ENCODE peak calls at places on chromosomes 11 and 22, in nine cellular contexts. One of them, this sample, is unnamed.

GRCh38 chr22:30968015-30968923 is at the start of gene MORC2:
- DNase-seq in GM12865: peak
- DNase-seq in AG09309: no peak
- DNase-seq in hepatocyte: peak
- DNase-seq in choroid plexus epithelial cell: peak
- DNase-seq in nephron progenitor cell: no peak
- DNase-seq in mammary epithelial cell: no peak
- DNase-seq in endothelial cell of umbilical vein: no peak
- DNase-seq in A549: peak
- DNase-seq in this sample: no peak

GRCh38 chr22:33404723-33405122 is 346.5 kb upstream of the SYN3 start:
- DNase-seq in mammary epithelial cell: no peak
- DNase-seq in hepatocyte: peak
- DNase-seq in endothelial cell of umbilical vein: no peak
- DNase-seq in A549: no peak
- DNase-seq in choroid plexus epithelial cell: no peak
- DNase-seq in AG09309: no peak
- DNase-seq in nephron progenitor cell: no peak
- DNase-seq in GM12865: no peak
- DNase-seq in this sample: no peak

GRCh38 chr22:37187891-37188761 is at the start of gene C1QTNF6:
- DNase-seq in hepatocyte: peak
- DNase-seq in GM12865: no peak
- DNase-seq in mammary epithelial cell: peak
- DNase-seq in A549: peak
- DNase-seq in nephron progenitor cell: peak
- DNase-seq in endothelial cell of umbilical vein: peak
- DNase-seq in choroid plexus epithelial cell: no peak
- DNase-seq in AG09309: no peak
- DNase-seq in this sample: no peak

GRCh38 chr11:112177610-112178009 is 2.3 kb downstream of the BCO2 start:
- DNase-seq in AG09309: no peak
- DNase-seq in GM12865: no peak
- DNase-seq in nephron progenitor cell: no peak
- DNase-seq in endothelial cell of umbilical vein: no peak
- DNase-seq in A549: no peak
- DNase-seq in hepatocyte: no peak
- DNase-seq in choroid plexus epithelial cell: no peak
- DNase-seq in mammary epithelial cell: no peak
- DNase-seq in this sample: no peak

GRCh38 chr11:118353084-118353710 is 6.2 kb upstream of the UBE4A start:
- DNase-seq in hepatocyte: peak
- DNase-seq in nephron progenitor cell: no peak
- DNase-seq in A549: no peak
- DNase-seq in AG09309: no peak
- DNase-seq in endothelial cell of umbilical vein: peak
- DNase-seq in GM12865: peak
- DNase-seq in choroid plexus epithelial cell: peak
- DNase-seq in mammary epithelial cell: no peak
- DNase-seq in this sample: peak

GRCh38 chr11:4060182-4060923 is 34.2 kb upstream of the RRM1 start:
- DNase-seq in choroid plexus epithelial cell: no peak
- DNase-seq in endothelial cell of umbilical vein: no peak
- DNase-seq in GM12865: no peak
- DNase-seq in A549: no peak
- DNase-seq in nephron progenitor cell: no peak
- DNase-seq in hepatocyte: peak
- DNase-seq in mammary epithelial cell: no peak
- DNase-seq in AG09309: no peak
- DNase-seq in this sample: no peak

GRCh38 chr11:47415949-47416472 is 7.6 kb downstream of the SLC39A13 start:
- DNase-seq in endothelial cell of umbilical vein: peak
- DNase-seq in mammary epithelial cell: peak
- DNase-seq in nephron progenitor cell: no peak
- DNase-seq in A549: peak
- DNase-seq in GM12865: no peak
- DNase-seq in AG09309: peak
- DNase-seq in hepatocyte: peak
- DNase-seq in choroid plexus epithelial cell: peak
- DNase-seq in this sample: peak

GRCh38 chr11:134578807-134579708 is 167.0 kb upstream of the B3GAT1 start:
- DNase-seq in hepatocyte: no peak
- DNase-seq in nephron progenitor cell: no peak
- DNase-seq in AG09309: no peak
- DNase-seq in endothelial cell of umbilical vein: no peak
- DNase-seq in mammary epithelial cell: no peak
- DNase-seq in GM12865: no peak
- DNase-seq in choroid plexus epithelial cell: no peak
- DNase-seq in A549: no peak
- DNase-seq in this sample: no peak

GRCh38 chr22:45164217-45165123 is 745 bp downstream of the NUP50 start:
- DNase-seq in endothelial cell of umbilical vein: peak
- DNase-seq in A549: no peak
- DNase-seq in GM12865: peak
- DNase-seq in hepatocyte: peak
- DNase-seq in mammary epithelial cell: peak
- DNase-seq in choroid plexus epithelial cell: peak
- DNase-seq in AG09309: no peak
- DNase-seq in nephron progenitor cell: peak
- DNase-seq in this sample: no peak

GRCh38 chr11:19332476-19332875 is 91.7 kb upstream of the E2F8 start:
- DNase-seq in hepatocyte: no peak
- DNase-seq in nephron progenitor cell: no peak
- DNase-seq in AG09309: no peak
- DNase-seq in mammary epithelial cell: no peak
- DNase-seq in endothelial cell of umbilical vein: no peak
- DNase-seq in A549: no peak
- DNase-seq in GM12865: peak
- DNase-seq in choroid plexus epithelial cell: no peak
- DNase-seq in this sample: no peak

GRCh38 chr11:66996609-66997273 is 21.6 kb downstream of the C11orf86 start:
- DNase-seq in hepatocyte: peak
- DNase-seq in choroid plexus epithelial cell: peak
- DNase-seq in nephron progenitor cell: no peak
- DNase-seq in A549: peak
- DNase-seq in GM12865: no peak
- DNase-seq in AG09309: peak
- DNase-seq in endothelial cell of umbilical vein: no peak
- DNase-seq in mammary epithelial cell: no peak
- DNase-seq in this sample: no peak

GRCh38 chr11:834371-835316 is 1.9 kb downstream of the CD151 start:
- DNase-seq in AG09309: no peak
- DNase-seq in choroid plexus epithelial cell: peak
- DNase-seq in nephron progenitor cell: no peak
- DNase-seq in hepatocyte: peak
- DNase-seq in mammary epithelial cell: peak
- DNase-seq in endothelial cell of umbilical vein: peak
- DNase-seq in A549: peak
- DNase-seq in GM12865: no peak
- DNase-seq in this sample: peak

GRCh38 chr11:125621995-125622394 is 3.0 kb upstream of the CHEK1 start:
- DNase-seq in endothelial cell of umbilical vein: peak
- DNase-seq in AG09309: no peak
- DNase-seq in mammary epithelial cell: peak
- DNase-seq in nephron progenitor cell: no peak
- DNase-seq in A549: peak
- DNase-seq in choroid plexus epithelial cell: peak
- DNase-seq in GM12865: no peak
- DNase-seq in hepatocyte: no peak
- DNase-seq in this sample: peak

GRCh38 chr11:117070016-117070415 is 28.2 kb downstream of the SIK3 start:
- DNase-seq in choroid plexus epithelial cell: no peak
- DNase-seq in endothelial cell of umbilical vein: peak
- DNase-seq in AG09309: no peak
- DNase-seq in nephron progenitor cell: no peak
- DNase-seq in hepatocyte: no peak
- DNase-seq in A549: no peak
- DNase-seq in mammary epithelial cell: no peak
- DNase-seq in GM12865: no peak
- DNase-seq in this sample: no peak

GRCh38 chr22:40855960-40856512 is 403 bp downstream of the ST13 start:
- DNase-seq in A549: peak
- DNase-seq in hepatocyte: peak
- DNase-seq in mammary epithelial cell: peak
- DNase-seq in nephron progenitor cell: peak
- DNase-seq in endothelial cell of umbilical vein: peak
- DNase-seq in GM12865: peak
- DNase-seq in AG09309: no peak
- DNase-seq in choroid plexus epithelial cell: peak
- DNase-seq in this sample: peak

GRCh38 chr11:132312616-132313210 is 942.3 kb downstream of the NTM start:
- DNase-seq in GM12865: peak
- DNase-seq in A549: peak
- DNase-seq in mammary epithelial cell: no peak
- DNase-seq in choroid plexus epithelial cell: peak
- DNase-seq in endothelial cell of umbilical vein: no peak
- DNase-seq in nephron progenitor cell: peak
- DNase-seq in hepatocyte: no peak
- DNase-seq in AG09309: peak
- DNase-seq in this sample: peak
- TF ChIP-seq CTCF in GM12865: peak
- TF ChIP-seq CTCF in A549: no peak
- TF ChIP-seq CTCF in mammary epithelial cell: peak
- TF ChIP-seq CTCF in choroid plexus epithelial cell: peak
- TF ChIP-seq CTCF in endothelial cell of umbilical vein: peak
- TF ChIP-seq CTCF in nephron progenitor cell: peak
- TF ChIP-seq CTCF in hepatocyte: peak
- TF ChIP-seq CTCF in AG09309: peak
- TF ChIP-seq CTCF in this sample: no peak

DNA sequence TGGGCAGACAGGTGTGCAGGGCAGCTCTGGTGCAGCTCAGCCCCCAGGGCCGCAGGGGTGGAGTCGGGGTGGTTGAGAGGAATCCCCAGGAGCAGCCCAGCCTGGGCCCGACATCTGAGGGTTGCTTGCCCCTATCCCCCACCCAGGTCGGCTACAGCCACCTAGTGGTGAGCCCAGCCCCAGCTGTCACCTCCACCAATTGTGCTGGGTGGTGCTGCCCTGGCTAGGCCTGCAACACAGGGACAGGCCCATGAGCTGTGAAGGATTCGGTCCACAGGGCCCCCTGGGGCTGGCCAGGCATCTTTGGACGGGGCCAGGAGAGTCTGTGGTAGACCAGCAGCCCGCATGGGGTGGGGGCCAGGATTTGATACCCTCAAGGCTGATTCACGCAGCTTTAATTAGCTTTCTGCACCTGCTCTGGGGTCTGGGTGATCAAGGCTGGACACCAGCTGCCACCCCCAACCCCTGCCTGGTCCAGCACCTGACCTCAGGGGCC is 29.5 kb downstream of the RTN4R start:
- DNase-seq in GM12865: peak
- DNase-seq in choroid plexus epithelial cell: peak
- DNase-seq in AG09309: no peak
- DNase-seq in hepatocyte: peak
- DNase-seq in mammary epithelial cell: peak
- DNase-seq in endothelial cell of umbilical vein: peak
- DNase-seq in nephron progenitor cell: peak
- DNase-seq in A549: peak
- DNase-seq in this sample: peak
- TF ChIP-seq CTCF in GM12865: peak
- TF ChIP-seq CTCF in choroid plexus epithelial cell: peak
- TF ChIP-seq CTCF in AG09309: peak
- TF ChIP-seq CTCF in hepatocyte: peak
- TF ChIP-seq CTCF in mammary epithelial cell: peak
- TF ChIP-seq CTCF in endothelial cell of umbilical vein: peak
- TF ChIP-seq CTCF in nephron progenitor cell: peak
- TF ChIP-seq CTCF in A549: peak
- TF ChIP-seq CTCF in this sample: peak

DNA sequence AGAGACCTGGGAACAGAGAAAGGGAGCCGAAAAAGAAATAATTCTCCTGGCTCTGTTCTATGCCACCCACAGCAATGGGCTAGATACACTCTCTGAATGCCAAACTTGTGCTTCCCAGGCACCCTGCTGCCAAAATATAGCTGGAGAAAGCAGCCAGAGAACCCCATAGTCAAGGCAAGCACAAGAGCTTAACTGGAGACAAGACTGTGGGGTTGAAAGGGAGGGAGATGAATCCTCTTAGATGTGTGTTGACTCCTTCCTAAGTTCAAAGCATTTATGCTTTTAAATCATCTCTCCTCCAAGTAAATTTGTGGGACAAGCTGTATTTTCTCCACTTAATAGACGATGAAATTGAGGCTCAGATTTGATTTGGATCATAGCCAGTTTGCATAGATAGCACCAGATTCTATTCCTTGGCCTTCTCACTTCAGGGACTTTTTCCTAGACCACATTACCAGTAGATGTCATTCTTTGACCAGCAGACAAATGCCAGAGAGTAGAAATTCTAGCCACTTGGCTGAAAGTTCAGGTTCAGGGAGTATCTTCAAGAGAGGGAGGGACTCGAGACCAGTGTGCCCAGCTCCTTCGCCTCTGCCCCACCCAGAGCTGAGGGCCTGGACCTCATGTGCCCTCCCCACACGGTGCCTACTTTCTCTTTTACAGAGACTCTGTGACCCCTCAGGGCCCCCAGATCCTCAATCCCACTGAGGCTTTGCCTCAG is 16.6 kb upstream of the ETS1 start:
- DNase-seq in AG09309: no peak
- DNase-seq in A549: no peak
- DNase-seq in choroid plexus epithelial cell: peak
- DNase-seq in endothelial cell of umbilical vein: no peak
- DNase-seq in GM12865: peak
- DNase-seq in mammary epithelial cell: no peak
- DNase-seq in hepatocyte: no peak
- DNase-seq in nephron progenitor cell: no peak
- DNase-seq in this sample: no peak
- TF ChIP-seq CTCF in AG09309: no peak
- TF ChIP-seq CTCF in A549: no peak
- TF ChIP-seq CTCF in choroid plexus epithelial cell: no peak
- TF ChIP-seq CTCF in endothelial cell of umbilical vein: no peak
- TF ChIP-seq CTCF in GM12865: peak
- TF ChIP-seq CTCF in mammary epithelial cell: no peak
- TF ChIP-seq CTCF in hepatocyte: no peak
- TF ChIP-seq CTCF in nephron progenitor cell: no peak
- TF ChIP-seq CTCF in this sample: no peak

GRCh38 chr11:13357232-13357631 is 79.6 kb downstream of the BMAL1 start:
- DNase-seq in nephron progenitor cell: no peak
- DNase-seq in hepatocyte: no peak
- DNase-seq in mammary epithelial cell: no peak
- DNase-seq in endothelial cell of umbilical vein: no peak
- DNase-seq in choroid plexus epithelial cell: no peak
- DNase-seq in GM12865: no peak
- DNase-seq in AG09309: no peak
- DNase-seq in A549: no peak
- DNase-seq in this sample: no peak
- TF ChIP-seq CTCF in nephron progenitor cell: no peak
- TF ChIP-seq CTCF in hepatocyte: no peak
- TF ChIP-seq CTCF in mammary epithelial cell: no peak
- TF ChIP-seq CTCF in endothelial cell of umbilical vein: no peak
- TF ChIP-seq CTCF in choroid plexus epithelial cell: no peak
- TF ChIP-seq CTCF in GM12865: no peak
- TF ChIP-seq CTCF in AG09309: no peak
- TF ChIP-seq CTCF in A549: no peak
- TF ChIP-seq CTCF in this sample: no peak

GRCh38 chr11:130427581-130428211 is 713 bp downstream of the ADAMTS8 start:
- DNase-seq in hepatocyte: peak
- DNase-seq in choroid plexus epithelial cell: no peak
- DNase-seq in A549: no peak
- DNase-seq in endothelial cell of umbilical vein: no peak
- DNase-seq in GM12865: no peak
- DNase-seq in nephron progenitor cell: peak
- DNase-seq in mammary epithelial cell: no peak
- DNase-seq in AG09309: no peak
- DNase-seq in this sample: no peak
- TF ChIP-seq CTCF in hepatocyte: peak
- TF ChIP-seq CTCF in choroid plexus epithelial cell: peak
- TF ChIP-seq CTCF in A549: no peak
- TF ChIP-seq CTCF in endothelial cell of umbilical vein: no peak
- TF ChIP-seq CTCF in GM12865: no peak
- TF ChIP-seq CTCF in nephron progenitor cell: peak
- TF ChIP-seq CTCF in mammary epithelial cell: no peak
- TF ChIP-seq CTCF in AG09309: peak
- TF ChIP-seq CTCF in this sample: no peak